ENCODE peak calls at places on chromosomes 2 and 18, in seven cellular contexts. O is thyroid gland, G is AG10803, Q is fibroblast of pulmonary artery, C is dorsolateral prefrontal cortex, D is transverse colon, Z is fibroblast of lung. H is an unnamed sample.

GRCh38 chr2:148607553-148607952 is 37.0 kb upstream of the EPC2 start:
- DNase-seq in O (no peak), G (no peak), Q (no peak), C (no peak), D (no peak), Z (no peak), H (peak; percentile 48)

GRCh38 chr2:153953761-153954160 is 82.0 kb downstream of the GALNT13 start:
- DNase-seq in O (no peak), G (no peak), Q (no peak), C (no peak), D (no peak), Z (no peak), H (no peak)

GRCh38 chr2:112021781-112022231 is 33.3 kb upstream of the TMEM87B start:
- DNase-seq in O (no peak), G (peak; percentile 18), Q (peak; percentile 53), C (no peak), D (no peak), Z (peak; percentile 28), H (no peak)

GRCh38 chr2:56749152-56749752 is 565.5 kb downstream of the CCDC85A start:
- DNase-seq in O (no peak), G (peak; percentile 53), Q (peak; percentile 71), C (no peak), D (no peak), Z (peak; percentile 40), H (peak; percentile 57)

GRCh38 chr2:168814046-168814445 is 11.6 kb downstream of the NOSTRIN start:
- DNase-seq in O (no peak), G (no peak), Q (no peak), C (no peak), D (no peak), Z (no peak), H (peak; percentile 7)

GRCh38 chr2:235510305-235510704 is 16.5 kb downstream of the AGAP1 start:
- DNase-seq in O (no peak), G (no peak), Q (no peak), C (no peak), D (peak; percentile 59), Z (no peak), H (no peak)

GRCh38 chr2:238727585-238728321 is 120.1 kb upstream of the TWIST2 start:
- DNase-seq in O (no peak), G (peak; percentile 99), Q (peak; percentile 45), C (no peak), D (no peak), Z (peak; percentile 81), H (no peak)

GRCh38 chr18:28175930-28176673 is 828 bp downstream of the CDH2 start:
- DNase-seq in O (peak; percentile 15), G (no peak), Q (no peak), C (peak; percentile 36), D (no peak), Z (peak; percentile 30), H (peak; percentile 30)

GRCh38 chr2:146764301-146764700 is 1080.5 kb upstream of the ACVR2A start:
- DNase-seq in O (no peak), G (no peak), Q (peak; percentile 30), C (no peak), D (no peak), Z (peak; percentile 19), H (peak; percentile 19)

GRCh38 chr2:71446505-71446904 is 6.9 kb upstream of the DYSF start:
- DNase-seq in O (no peak), G (no peak), Q (no peak), C (no peak), D (no peak), Z (no peak), H (no peak)

GRCh38 chr2:584863-585823 is 92.1 kb downstream of the TMEM18 start:
- DNase-seq in O (no peak), G (no peak), Q (no peak), C (no peak), D (no peak), Z (no peak), H (no peak)

GRCh38 chr2:19525313-19525712 is 166.9 kb upstream of the OSR1 start:
- DNase-seq in O (no peak), G (no peak), Q (no peak), C (no peak), D (no peak), Z (no peak), H (no peak)

GRCh38 chr2:32002406-32002805 is 8.4 kb downstream of the MEMO1 start:
- DNase-seq in O (no peak), G (no peak), Q (no peak), C (no peak), D (no peak), Z (no peak), H (peak; percentile 55)

DNA sequence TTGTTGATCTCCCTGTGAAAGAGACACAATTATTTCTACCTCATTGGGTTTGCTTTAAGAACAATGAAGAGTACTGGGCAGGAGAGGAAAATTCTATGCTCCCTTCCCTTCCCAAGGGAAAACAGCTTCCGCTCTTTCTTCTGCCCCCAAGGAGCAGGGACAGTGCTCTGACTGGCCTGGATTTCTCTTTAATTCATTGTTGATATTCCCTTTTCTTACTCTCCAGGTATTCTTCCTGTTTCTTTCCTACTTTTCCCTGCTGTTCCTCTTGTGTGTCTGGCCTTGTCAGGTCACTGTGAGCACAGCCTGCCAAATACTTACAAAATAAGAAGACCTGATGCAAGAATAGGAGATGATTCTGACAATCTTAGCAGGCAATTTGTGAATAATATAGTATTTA is 49.6 kb upstream of the SPAG16 start:
- DNase-seq in O (no peak), G (peak; percentile 37), Q (no peak), C (no peak), D (no peak), Z (no peak), H (no peak)
- H3K4me3 ChIP-seq in O (no peak overlapping the region), G (no peak overlapping the region), Q (no peak overlapping the region), C (no peak overlapping the region), D (no peak overlapping the region), Z (no peak overlapping the region), H (no peak overlapping the region)

GRCh38 chr2:119352357-119352756 is 14.3 kb downstream of the C2orf76 start:
- DNase-seq in O (peak; percentile 9), G (no peak), Q (no peak), C (no peak), D (no peak), Z (no peak), H (peak; percentile 39)

GRCh38 chr2:119354860-119355259 is 11.8 kb downstream of the C2orf76 start:
- DNase-seq in O (no peak), G (no peak), Q (no peak), C (no peak), D (no peak), Z (no peak), H (no peak)

GRCh38 chr2:119349289-119349688 is 17.3 kb downstream of the C2orf76 start:
- DNase-seq in O (no peak), G (no peak), Q (no peak), C (no peak), D (no peak), Z (no peak), H (peak; percentile 87)

GRCh38 chr2:119350311-119350998 is 16.2 kb downstream of the C2orf76 start:
- DNase-seq in O (no peak), G (no peak), Q (no peak), C (no peak), D (no peak), Z (no peak), H (peak; percentile 74)
- TF ChIP-seq CTCF in O (no peak), G (no peak), Q (no peak), C (no peak), D (no peak), Z (no peak), H (peak; percentile 23)

GRCh38 chr18:49030692-49031443 is 80.1 kb upstream of the SMAD7 start:
- DNase-seq in O (no peak), G (peak; percentile 78), Q (no peak), C (no peak), D (no peak), Z (peak; percentile 18), H (no peak)

GRCh38 chr18:49030138-49030537 is 79.4 kb upstream of the SMAD7 start:
- DNase-seq in O (no peak), G (peak; percentile 52), Q (no peak), C (no peak), D (no peak), Z (no peak), H (no peak)

GRCh38 chr18:49028091-49028490 is 77.3 kb upstream of the SMAD7 start:
- DNase-seq in O (no peak), G (no peak), Q (no peak), C (no peak), D (no peak), Z (no peak), H (no peak)

GRCh38 chr18:49028801-49029506 is 78.2 kb upstream of the SMAD7 start:
- DNase-seq in O (no peak), G (no peak), Q (no peak), C (no peak), D (no peak), Z (no peak), H (no peak)

GRCh38 chr18:49029628-49030027 is 78.9 kb upstream of the SMAD7 start:
- DNase-seq in O (no peak), G (no peak), Q (no peak), C (no peak), D (no peak), Z (no peak), H (no peak)
- H3K4me3 ChIP-seq in O (no peak overlapping the region), G (no peak overlapping the region), Q (no peak overlapping the region), C (no peak overlapping the region), D (no peak overlapping the region), Z (no peak overlapping the region), H (no peak overlapping the region)

DNA sequence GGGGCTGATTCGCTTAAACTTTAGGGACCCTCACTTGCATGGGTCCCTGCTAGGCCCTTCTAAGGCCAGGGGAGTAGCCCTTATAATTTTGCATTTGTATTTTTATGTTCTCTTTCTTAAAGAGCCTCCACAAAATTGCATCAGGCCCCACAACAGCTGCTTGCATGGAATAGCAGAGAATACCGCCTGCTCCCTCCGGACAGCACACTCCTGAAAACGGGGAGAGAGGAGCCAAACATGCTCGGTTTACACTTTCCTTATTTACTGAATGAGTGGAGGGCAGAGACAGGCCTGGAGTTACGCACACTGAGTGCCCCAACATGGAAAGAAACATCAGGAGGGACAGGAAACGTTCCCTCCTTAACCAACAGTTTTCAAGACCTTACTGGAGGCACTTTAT is 132.2 kb downstream of the ANTXR1 start:
- DNase-seq in O (no peak), G (no peak), Q (no peak), C (no peak), D (no peak), Z (no peak), H (no peak)
- TF ChIP-seq CTCF in O (no peak), G (no peak), Q (no peak), C (no peak), D (no peak), Z (no peak), H (no peak)

DNA sequence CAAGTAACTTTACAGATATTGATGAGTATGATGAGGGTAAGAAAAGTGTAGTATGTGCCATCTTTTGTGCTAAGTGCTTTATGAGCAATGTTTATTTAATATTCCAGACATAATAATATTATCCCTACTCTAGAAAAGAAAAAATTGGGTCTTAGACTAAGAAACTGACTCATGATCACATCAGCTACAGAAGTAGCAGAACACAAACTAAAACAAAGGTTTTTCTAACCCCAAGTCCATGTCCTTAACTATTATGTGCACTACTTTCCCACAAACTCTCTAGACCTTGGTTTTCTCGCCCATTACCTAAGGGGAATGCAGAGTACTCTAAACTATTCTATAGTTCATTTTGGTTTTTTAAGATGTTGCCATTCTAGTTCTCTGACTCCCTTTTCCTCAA is 64.5 kb downstream of the BAZ2B start:
- DNase-seq in O (no peak), G (no peak), Q (no peak), C (no peak), D (no peak), Z (no peak), H (no peak)
- H3K4me3 ChIP-seq in O (no peak overlapping the region), G (no peak overlapping the region), Q (no peak overlapping the region), C (no peak overlapping the region), D (no peak overlapping the region), Z (no peak overlapping the region), H (no peak overlapping the region)

H was measured in epithelial cell of esophagus.